ENCODE peak calls at places on chromosomes 13 and 19, in ten cellular contexts. One of them, this sample, is unnamed.

GRCh38 chr13:37131092-37131491 is 25.6 kb upstream of the CSNK1A1L start:
- DNase-seq in uterus: no peak
- DNase-seq in tibial nerve: no peak
- DNase-seq in cardiac muscle cell: peak; percentile 31
- DNase-seq in osteoblast: no peak
- DNase-seq in endodermal cell: no peak
- DNase-seq in left lung: no peak
- DNase-seq in thoracic aorta: no peak
- DNase-seq in GM12878: no peak
- DNase-seq in psoas muscle: no peak
- DNase-seq in this sample: no peak

GRCh38 chr13:103188688-103189326 is 122.6 kb upstream of the SLC10A2 start:
- DNase-seq in left lung: no peak
- DNase-seq in endodermal cell: no peak
- DNase-seq in uterus: no peak
- DNase-seq in tibial nerve: no peak
- DNase-seq in thoracic aorta: no peak
- DNase-seq in cardiac muscle cell: peak; percentile 61
- DNase-seq in osteoblast: no peak
- DNase-seq in GM12878: no peak
- DNase-seq in psoas muscle: no peak
- DNase-seq in this sample: peak; percentile 50

GRCh38 chr13:49690133-49690989 is 925 bp downstream of the EBPL start:
- DNase-seq in left lung: no peak
- DNase-seq in GM12878: no peak
- DNase-seq in osteoblast: peak; percentile 85
- DNase-seq in psoas muscle: no peak
- DNase-seq in cardiac muscle cell: peak; percentile 71
- DNase-seq in uterus: no peak
- DNase-seq in tibial nerve: no peak
- DNase-seq in thoracic aorta: no peak
- DNase-seq in endodermal cell: no peak
- DNase-seq in this sample: peak; percentile 50

GRCh38 chr13:33087091-33087490 is 70.9 kb downstream of the KL start:
- DNase-seq in GM12878: no peak
- DNase-seq in tibial nerve: no peak
- DNase-seq in left lung: no peak
- DNase-seq in uterus: no peak
- DNase-seq in thoracic aorta: no peak
- DNase-seq in cardiac muscle cell: peak; percentile 56
- DNase-seq in endodermal cell: no peak
- DNase-seq in psoas muscle: no peak
- DNase-seq in osteoblast: no peak
- DNase-seq in this sample: no peak

GRCh38 chr13:80341771-80342271 is 895 bp upstream of the SPRY2 start:
- DNase-seq in tibial nerve: no peak
- DNase-seq in left lung: peak; percentile 82
- DNase-seq in endodermal cell: peak; percentile 87
- DNase-seq in psoas muscle: peak; percentile 68
- DNase-seq in cardiac muscle cell: peak; percentile 68
- DNase-seq in thoracic aorta: no peak
- DNase-seq in GM12878: no peak
- DNase-seq in uterus: peak; percentile 45
- DNase-seq in osteoblast: peak; percentile 85
- DNase-seq in this sample: peak; percentile 89

GRCh38 chr19:10420444-10421239 is at the start of gene PDE4A:
- DNase-seq in left lung: peak; percentile 83
- DNase-seq in cardiac muscle cell: peak; percentile 49
- DNase-seq in uterus: no peak
- DNase-seq in psoas muscle: peak; percentile 60
- DNase-seq in osteoblast: peak; percentile 94
- DNase-seq in thoracic aorta: no peak
- DNase-seq in endodermal cell: peak; percentile 85
- DNase-seq in tibial nerve: no peak
- DNase-seq in GM12878: no peak
- DNase-seq in this sample: peak; percentile 89

GRCh38 chr19:55443045-55443823 is at the start of gene SHISA7:
- DNase-seq in psoas muscle: no peak
- DNase-seq in GM12878: no peak
- DNase-seq in cardiac muscle cell: no peak
- DNase-seq in tibial nerve: no peak
- DNase-seq in uterus: no peak
- DNase-seq in osteoblast: peak; percentile 90
- DNase-seq in left lung: no peak
- DNase-seq in endodermal cell: no peak
- DNase-seq in thoracic aorta: no peak
- DNase-seq in this sample: peak; percentile 46

GRCh38 chr19:33621811-33622504 is at the start of gene CHST8:
- DNase-seq in left lung: no peak
- DNase-seq in psoas muscle: peak; percentile 62
- DNase-seq in uterus: peak; percentile 17
- DNase-seq in cardiac muscle cell: peak; percentile 39
- DNase-seq in osteoblast: peak; percentile 95
- DNase-seq in tibial nerve: no peak
- DNase-seq in thoracic aorta: no peak
- DNase-seq in GM12878: no peak
- DNase-seq in endodermal cell: peak; percentile 91
- DNase-seq in this sample: peak; percentile 72

GRCh38 chr19:54439174-54439851 is 9.7 kb upstream of the LENG8 start:
- DNase-seq in GM12878: no peak
- DNase-seq in osteoblast: peak; percentile 82
- DNase-seq in psoas muscle: no peak
- DNase-seq in tibial nerve: no peak
- DNase-seq in cardiac muscle cell: peak; percentile 61
- DNase-seq in endodermal cell: peak; percentile 92
- DNase-seq in uterus: no peak
- DNase-seq in thoracic aorta: no peak
- DNase-seq in left lung: no peak
- DNase-seq in this sample: peak; percentile 56

GRCh38 chr19:8512115-8512967 is 1.6 kb downstream of the ZNF414 start:
- DNase-seq in psoas muscle: no peak
- DNase-seq in left lung: no peak
- DNase-seq in thoracic aorta: no peak
- DNase-seq in osteoblast: peak; percentile 88
- DNase-seq in endodermal cell: peak; percentile 84
- DNase-seq in GM12878: no peak
- DNase-seq in uterus: no peak
- DNase-seq in cardiac muscle cell: peak; percentile 24
- DNase-seq in tibial nerve: no peak
- DNase-seq in this sample: peak; percentile 49

GRCh38 chr13:27556109-27556508 is 64.2 kb downstream of the LNX2 start:
- DNase-seq in tibial nerve: no peak
- DNase-seq in GM12878: no peak
- DNase-seq in endodermal cell: no peak
- DNase-seq in left lung: no peak
- DNase-seq in uterus: no peak
- DNase-seq in cardiac muscle cell: peak; percentile 61
- DNase-seq in osteoblast: peak; percentile 50
- DNase-seq in psoas muscle: peak; percentile 49
- DNase-seq in thoracic aorta: no peak
- DNase-seq in this sample: no peak

GRCh38 chr19:46515879-46516350 is 20.2 kb upstream of the PNMA8B start:
- DNase-seq in tibial nerve: no peak
- DNase-seq in GM12878: no peak
- DNase-seq in endodermal cell: no peak
- DNase-seq in psoas muscle: no peak
- DNase-seq in osteoblast: peak; percentile 92
- DNase-seq in left lung: no peak
- DNase-seq in uterus: no peak
- DNase-seq in cardiac muscle cell: peak; percentile 60
- DNase-seq in thoracic aorta: no peak
- DNase-seq in this sample: peak; percentile 77

GRCh38 chr19:13169769-13170168 is 19.6 kb downstream of the IER2 start:
- DNase-seq in psoas muscle: no peak
- DNase-seq in GM12878: no peak
- DNase-seq in osteoblast: peak; percentile 97
- DNase-seq in thoracic aorta: no peak
- DNase-seq in cardiac muscle cell: peak; percentile 22
- DNase-seq in endodermal cell: no peak
- DNase-seq in uterus: no peak
- DNase-seq in left lung: no peak
- DNase-seq in tibial nerve: no peak
- DNase-seq in this sample: no peak

GRCh38 chr13:113584205-113584869 is at the start of gene TFDP1:
- DNase-seq in tibial nerve: no peak
- DNase-seq in psoas muscle: peak; percentile 79
- DNase-seq in left lung: peak; percentile 93
- DNase-seq in endodermal cell: peak; percentile 94
- DNase-seq in uterus: peak; percentile 62
- DNase-seq in GM12878: peak; percentile 63
- DNase-seq in thoracic aorta: no peak
- DNase-seq in osteoblast: peak; percentile 99
- DNase-seq in cardiac muscle cell: peak; percentile 86
- DNase-seq in this sample: peak; percentile 97

GRCh38 chr13:75864718-75865117 is 228.6 kb downstream of the LMO7 start:
- DNase-seq in thoracic aorta: no peak
- DNase-seq in osteoblast: no peak
- DNase-seq in psoas muscle: no peak
- DNase-seq in cardiac muscle cell: peak; percentile 68
- DNase-seq in uterus: no peak
- DNase-seq in left lung: no peak
- DNase-seq in endodermal cell: no peak
- DNase-seq in tibial nerve: no peak
- DNase-seq in GM12878: no peak
- DNase-seq in this sample: no peak

GRCh38 chr13:75855847-75856246 is 219.7 kb downstream of the LMO7 start:
- DNase-seq in uterus: no peak
- DNase-seq in osteoblast: peak; percentile 11
- DNase-seq in left lung: no peak
- DNase-seq in tibial nerve: no peak
- DNase-seq in psoas muscle: no peak
- DNase-seq in thoracic aorta: no peak
- DNase-seq in endodermal cell: no peak
- DNase-seq in cardiac muscle cell: no peak
- DNase-seq in GM12878: no peak
- DNase-seq in this sample: no peak

GRCh38 chr13:29595380-29596063 is at the start of gene SLC7A1:
- DNase-seq in cardiac muscle cell: peak; percentile 84
- DNase-seq in thoracic aorta: peak; percentile 27
- DNase-seq in GM12878: peak; percentile 43
- DNase-seq in uterus: peak; percentile 77
- DNase-seq in left lung: peak; percentile 94
- DNase-seq in endodermal cell: peak; percentile 94
- DNase-seq in tibial nerve: peak; percentile 44
- DNase-seq in osteoblast: peak; percentile 99
- DNase-seq in psoas muscle: peak; percentile 76
- DNase-seq in this sample: peak; percentile 92

GRCh38 chr13:53250977-53251376 is 222.4 kb downstream of the OLFM4 start:
- DNase-seq in tibial nerve: no peak
- DNase-seq in uterus: no peak
- DNase-seq in endodermal cell: no peak
- DNase-seq in left lung: no peak
- DNase-seq in GM12878: no peak
- DNase-seq in osteoblast: no peak
- DNase-seq in thoracic aorta: no peak
- DNase-seq in psoas muscle: no peak
- DNase-seq in cardiac muscle cell: no peak
- DNase-seq in this sample: no peak

GRCh38 chr19:17027428-17027816 is 812 bp upstream of the CPAMD8 start:
- DNase-seq in left lung: peak; percentile 23
- DNase-seq in endodermal cell: no peak
- DNase-seq in uterus: no peak
- DNase-seq in osteoblast: peak; percentile 74
- DNase-seq in tibial nerve: no peak
- DNase-seq in thoracic aorta: no peak
- DNase-seq in GM12878: no peak
- DNase-seq in cardiac muscle cell: no peak
- DNase-seq in psoas muscle: no peak
- DNase-seq in this sample: no peak
- H3K4me3 ChIP-seq in left lung: no peak overlapping the region
- H3K4me3 ChIP-seq in endodermal cell: no peak overlapping the region
- H3K4me3 ChIP-seq in uterus: no peak overlapping the region
- H3K4me3 ChIP-seq in osteoblast: no peak overlapping the region
- H3K4me3 ChIP-seq in tibial nerve: no peak overlapping the region
- H3K4me3 ChIP-seq in thoracic aorta: no peak overlapping the region
- H3K4me3 ChIP-seq in GM12878: no peak overlapping the region
- H3K4me3 ChIP-seq in cardiac muscle cell: no peak overlapping the region
- H3K4me3 ChIP-seq in psoas muscle: no peak overlapping the region
- H3K4me3 ChIP-seq in this sample: no peak overlapping the region

DNA sequence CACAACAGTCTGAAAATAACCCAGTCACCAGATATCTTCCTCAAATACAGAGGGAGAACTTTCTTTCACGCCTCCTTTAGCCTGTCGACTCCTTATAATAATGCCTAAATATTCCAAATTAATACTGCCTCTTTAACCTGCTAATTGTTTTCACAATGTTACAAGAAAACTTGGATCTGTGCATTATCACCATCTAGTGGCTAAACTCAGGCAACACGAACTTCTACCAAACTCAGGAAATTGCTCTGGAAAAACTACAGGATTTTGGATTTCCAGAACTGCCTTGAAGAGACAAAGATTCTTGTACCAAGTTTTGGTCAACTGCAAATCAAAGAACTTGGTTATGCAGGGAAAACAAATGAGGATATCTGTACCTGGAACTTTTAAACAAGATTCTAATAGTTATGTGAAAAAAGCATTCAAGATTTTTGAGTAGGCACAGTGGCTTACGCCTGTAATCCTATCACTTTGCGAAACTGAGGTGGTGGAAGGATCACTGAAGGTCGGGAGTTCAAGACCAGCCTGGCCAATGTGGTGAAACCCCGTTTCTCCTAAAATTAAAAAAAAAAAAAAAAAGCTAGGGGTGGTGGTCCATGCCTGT is 10.8 kb downstream of the CLN5 start:
- DNase-seq in tibial nerve: no peak
- DNase-seq in GM12878: no peak
- DNase-seq in cardiac muscle cell: peak; percentile 61
- DNase-seq in uterus: no peak
- DNase-seq in endodermal cell: no peak
- DNase-seq in osteoblast: no peak
- DNase-seq in psoas muscle: no peak
- DNase-seq in left lung: no peak
- DNase-seq in thoracic aorta: no peak
- DNase-seq in this sample: peak; percentile 45
- TF ChIP-seq CTCF in tibial nerve: peak; percentile 39
- TF ChIP-seq CTCF in GM12878: peak; percentile 54
- TF ChIP-seq CTCF in cardiac muscle cell: peak; percentile 76
- TF ChIP-seq CTCF in uterus: peak; percentile 52
- TF ChIP-seq CTCF in endodermal cell: peak; percentile 79
- TF ChIP-seq CTCF in osteoblast: peak; percentile 80
- TF ChIP-seq CTCF in psoas muscle: peak; percentile 63
- TF ChIP-seq CTCF in left lung: peak; percentile 40
- TF ChIP-seq CTCF in thoracic aorta: peak; percentile 43
- TF ChIP-seq CTCF in this sample: peak; percentile 77

GRCh38 chr19:1066251-1066747 is 668 bp upstream of the ARHGAP45 start:
- DNase-seq in left lung: peak; percentile 85
- DNase-seq in uterus: no peak
- DNase-seq in tibial nerve: no peak
- DNase-seq in thoracic aorta: no peak
- DNase-seq in psoas muscle: no peak
- DNase-seq in cardiac muscle cell: no peak
- DNase-seq in endodermal cell: peak; percentile 79
- DNase-seq in osteoblast: no peak
- DNase-seq in GM12878: no peak
- DNase-seq in this sample: no peak
- H3K4me1 ChIP-seq in left lung: peaks cover 6% of the 10 kb centered on the region
- H3K4me1 ChIP-seq in uterus: no peaks in the 10 kb centered on the region
- H3K4me1 ChIP-seq in tibial nerve: peaks cover 26% of the 10 kb centered on the region
- H3K4me1 ChIP-seq in thoracic aorta: peaks cover 57% of the 10 kb centered on the region
- H3K4me1 ChIP-seq in psoas muscle: peaks cover 20% of the 10 kb centered on the region
- H3K4me1 ChIP-seq in cardiac muscle cell: peaks cover 18% of the 10 kb centered on the region
- H3K4me1 ChIP-seq in endodermal cell: peaks cover 5% of the 10 kb centered on the region
- H3K4me1 ChIP-seq in osteoblast: no peaks in the 10 kb centered on the region
- H3K4me1 ChIP-seq in GM12878: peaks cover 17% of the 10 kb centered on the region
- H3K4me1 ChIP-seq in this sample: peaks cover 24% of the 10 kb centered on the region

GRCh38 chr13:42992585-42993122 is 613 bp upstream of the EPSTI1 start:
- DNase-seq in osteoblast: no peak
- DNase-seq in left lung: no peak
- DNase-seq in thoracic aorta: no peak
- DNase-seq in cardiac muscle cell: no peak
- DNase-seq in endodermal cell: no peak
- DNase-seq in tibial nerve: no peak
- DNase-seq in psoas muscle: no peak
- DNase-seq in uterus: no peak
- DNase-seq in GM12878: no peak
- DNase-seq in this sample: no peak
- H3K4me3 ChIP-seq in osteoblast: peak overlapping the region; percentile 81
- H3K4me3 ChIP-seq in left lung: peak overlapping the region; percentile 64
- H3K4me3 ChIP-seq in thoracic aorta: peak overlapping the region; percentile 87
- H3K4me3 ChIP-seq in cardiac muscle cell: no peak overlapping the region
- H3K4me3 ChIP-seq in endodermal cell: peak overlapping the region; percentile 92
- H3K4me3 ChIP-seq in tibial nerve: peak overlapping the region; percentile 62
- H3K4me3 ChIP-seq in psoas muscle: peak overlapping the region; percentile 87
- H3K4me3 ChIP-seq in uterus: peak overlapping the region; percentile 67
- H3K4me3 ChIP-seq in GM12878: peak overlapping the region; percentile 86
- H3K4me3 ChIP-seq in this sample: peak overlapping the region; percentile 47

This sample was measured in A673.